ENCODE peak calls at places on chromosomes 16 and 17, in ten cellular contexts. One of them, this sample, is unnamed.

GRCh38 chr17:79619636-79620206 is 8.9 kb upstream of the RBFOX3 start:
- DNase-seq in Peyer's patch: peak; percentile 18
- DNase-seq in A549: no peak
- DNase-seq in AG04449: no peak
- DNase-seq in uterus: peak; percentile 5
- DNase-seq in PC-3: no peak
- DNase-seq in BE2C: no peak
- DNase-seq in cardiac fibroblast: no peak
- DNase-seq in esophagus squamous epithelium: no peak
- DNase-seq in thoracic aorta: no peak
- DNase-seq in this sample: peak; percentile 17

GRCh38 chr17:31859487-31860008 is 504 bp upstream of the COPRS start:
- DNase-seq in Peyer's patch: no peak
- DNase-seq in A549: no peak
- DNase-seq in AG04449: no peak
- DNase-seq in uterus: no peak
- DNase-seq in PC-3: peak; percentile 7
- DNase-seq in BE2C: no peak
- DNase-seq in cardiac fibroblast: no peak
- DNase-seq in esophagus squamous epithelium: no peak
- DNase-seq in thoracic aorta: no peak
- DNase-seq in this sample: no peak

GRCh38 chr16:27366687-27367462 is 35.1 kb upstream of the IL21R start:
- DNase-seq in Peyer's patch: peak; percentile 54
- DNase-seq in A549: no peak
- DNase-seq in AG04449: no peak
- DNase-seq in uterus: no peak
- DNase-seq in PC-3: no peak
- DNase-seq in BE2C: no peak
- DNase-seq in cardiac fibroblast: peak; percentile 19
- DNase-seq in esophagus squamous epithelium: no peak
- DNase-seq in thoracic aorta: no peak
- DNase-seq in this sample: peak; percentile 51

GRCh38 chr17:72102366-72102765 is 18.5 kb upstream of the SOX9 start:
- DNase-seq in Peyer's patch: no peak
- DNase-seq in A549: no peak
- DNase-seq in AG04449: no peak
- DNase-seq in uterus: no peak
- DNase-seq in PC-3: no peak
- DNase-seq in BE2C: no peak
- DNase-seq in cardiac fibroblast: no peak
- DNase-seq in esophagus squamous epithelium: no peak
- DNase-seq in thoracic aorta: no peak
- DNase-seq in this sample: no peak

GRCh38 chr17:11816409-11816808 is 180.9 kb downstream of the ZNF18 start:
- DNase-seq in Peyer's patch: no peak
- DNase-seq in A549: no peak
- DNase-seq in AG04449: no peak
- DNase-seq in uterus: no peak
- DNase-seq in PC-3: no peak
- DNase-seq in BE2C: no peak
- DNase-seq in cardiac fibroblast: no peak
- DNase-seq in esophagus squamous epithelium: no peak
- DNase-seq in thoracic aorta: no peak
- DNase-seq in this sample: no peak

GRCh38 chr16:79498928-79499327 is 101.6 kb downstream of the MAF start:
- DNase-seq in Peyer's patch: no peak
- DNase-seq in A549: no peak
- DNase-seq in AG04449: no peak
- DNase-seq in uterus: no peak
- DNase-seq in PC-3: no peak
- DNase-seq in BE2C: no peak
- DNase-seq in cardiac fibroblast: no peak
- DNase-seq in esophagus squamous epithelium: no peak
- DNase-seq in thoracic aorta: no peak
- DNase-seq in this sample: no peak

GRCh38 chr16:4660454-4661007 is 32.8 kb upstream of the NUDT16L1 start:
- DNase-seq in Peyer's patch: no peak
- DNase-seq in A549: no peak
- DNase-seq in AG04449: no peak
- DNase-seq in uterus: peak; percentile 71
- DNase-seq in PC-3: no peak
- DNase-seq in BE2C: peak; percentile 62
- DNase-seq in cardiac fibroblast: peak; percentile 66
- DNase-seq in esophagus squamous epithelium: no peak
- DNase-seq in thoracic aorta: no peak
- DNase-seq in this sample: peak; percentile 65

GRCh38 chr17:416293-417206 is 63.9 kb upstream of the RPH3AL start:
- DNase-seq in Peyer's patch: no peak
- DNase-seq in A549: no peak
- DNase-seq in AG04449: no peak
- DNase-seq in uterus: no peak
- DNase-seq in PC-3: no peak
- DNase-seq in BE2C: no peak
- DNase-seq in cardiac fibroblast: no peak
- DNase-seq in esophagus squamous epithelium: no peak
- DNase-seq in thoracic aorta: no peak
- DNase-seq in this sample: no peak

GRCh38 chr17:58338907-58339774 is 10.5 kb upstream of the TSPOAP1 start:
- DNase-seq in Peyer's patch: peak; percentile 60
- DNase-seq in A549: no peak
- DNase-seq in AG04449: peak; percentile 51
- DNase-seq in uterus: no peak
- DNase-seq in PC-3: no peak
- DNase-seq in BE2C: peak; percentile 77
- DNase-seq in cardiac fibroblast: peak; percentile 64
- DNase-seq in esophagus squamous epithelium: no peak
- DNase-seq in thoracic aorta: no peak
- DNase-seq in this sample: peak; percentile 86

GRCh38 chr17:58337126-58337599 is 8.6 kb upstream of the TSPOAP1 start:
- DNase-seq in Peyer's patch: peak; percentile 49
- DNase-seq in A549: no peak
- DNase-seq in AG04449: no peak
- DNase-seq in uterus: no peak
- DNase-seq in PC-3: no peak
- DNase-seq in BE2C: no peak
- DNase-seq in cardiac fibroblast: no peak
- DNase-seq in esophagus squamous epithelium: no peak
- DNase-seq in thoracic aorta: no peak
- DNase-seq in this sample: no peak

GRCh38 chr17:58337600-58338453 is 9.2 kb upstream of the TSPOAP1 start:
- DNase-seq in Peyer's patch: peak; percentile 69
- DNase-seq in A549: no peak
- DNase-seq in AG04449: peak; percentile 86
- DNase-seq in uterus: peak; percentile 59
- DNase-seq in PC-3: no peak
- DNase-seq in BE2C: peak; percentile 76
- DNase-seq in cardiac fibroblast: peak; percentile 81
- DNase-seq in esophagus squamous epithelium: peak; percentile 81
- DNase-seq in thoracic aorta: no peak
- DNase-seq in this sample: peak; percentile 74

GRCh38 chr17:58339775-58340622 is 11.4 kb upstream of the TSPOAP1 start:
- DNase-seq in Peyer's patch: no peak
- DNase-seq in A549: no peak
- DNase-seq in AG04449: no peak
- DNase-seq in uterus: no peak
- DNase-seq in PC-3: no peak
- DNase-seq in BE2C: no peak
- DNase-seq in cardiac fibroblast: no peak
- DNase-seq in esophagus squamous epithelium: no peak
- DNase-seq in thoracic aorta: no peak
- DNase-seq in this sample: no peak

GRCh38 chr17:58338454-58338841 is 9.9 kb upstream of the TSPOAP1 start:
- DNase-seq in Peyer's patch: no peak
- DNase-seq in A549: no peak
- DNase-seq in AG04449: no peak
- DNase-seq in uterus: no peak
- DNase-seq in PC-3: no peak
- DNase-seq in BE2C: no peak
- DNase-seq in cardiac fibroblast: no peak
- DNase-seq in esophagus squamous epithelium: no peak
- DNase-seq in thoracic aorta: no peak
- DNase-seq in this sample: no peak
- TF ChIP-seq CTCF in Peyer's patch: no peak
- TF ChIP-seq CTCF in A549: no peak
- TF ChIP-seq CTCF in AG04449: no peak
- TF ChIP-seq CTCF in uterus: no peak
- TF ChIP-seq CTCF in PC-3: no peak
- TF ChIP-seq CTCF in BE2C: no peak
- TF ChIP-seq CTCF in cardiac fibroblast: no peak
- TF ChIP-seq CTCF in esophagus squamous epithelium: no peak
- TF ChIP-seq CTCF in thoracic aorta: no peak
- TF ChIP-seq CTCF in this sample: no peak

DNA sequence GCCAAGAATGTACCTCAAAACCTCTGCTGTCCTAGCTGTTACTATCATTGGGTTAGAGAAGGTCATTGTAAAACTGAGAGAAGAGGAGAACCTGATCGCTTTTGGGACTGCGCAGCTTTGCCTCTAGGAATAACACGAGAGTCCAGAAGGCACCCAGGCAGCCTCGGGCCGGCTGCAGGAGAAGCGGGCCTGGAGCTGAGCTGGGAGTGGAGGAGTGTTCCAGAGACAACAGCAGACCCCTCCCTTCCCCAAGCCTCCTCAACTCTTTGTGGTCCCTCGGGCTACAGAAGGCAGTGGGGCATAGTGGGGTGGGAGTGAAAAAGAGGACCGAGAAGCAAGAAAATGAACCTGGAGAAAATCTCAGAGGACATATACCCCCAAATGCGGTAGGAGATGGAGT is 13.1 kb upstream of the HOXB2 start:
- DNase-seq in Peyer's patch: no peak
- DNase-seq in A549: no peak
- DNase-seq in AG04449: no peak
- DNase-seq in uterus: no peak
- DNase-seq in PC-3: no peak
- DNase-seq in BE2C: no peak
- DNase-seq in cardiac fibroblast: no peak
- DNase-seq in esophagus squamous epithelium: no peak
- DNase-seq in thoracic aorta: no peak
- DNase-seq in this sample: no peak
- H3K4me3 ChIP-seq in Peyer's patch: no peak overlapping the region
- H3K4me3 ChIP-seq in A549: no peak overlapping the region
- H3K4me3 ChIP-seq in AG04449: no peak overlapping the region
- H3K4me3 ChIP-seq in uterus: no peak overlapping the region
- H3K4me3 ChIP-seq in PC-3: no peak overlapping the region
- H3K4me3 ChIP-seq in BE2C: no peak overlapping the region
- H3K4me3 ChIP-seq in cardiac fibroblast: no peak overlapping the region
- H3K4me3 ChIP-seq in esophagus squamous epithelium: peak overlapping the region; percentile 25
- H3K4me3 ChIP-seq in thoracic aorta: peak overlapping the region; percentile 7
- H3K4me3 ChIP-seq in this sample: no peak overlapping the region

DNA sequence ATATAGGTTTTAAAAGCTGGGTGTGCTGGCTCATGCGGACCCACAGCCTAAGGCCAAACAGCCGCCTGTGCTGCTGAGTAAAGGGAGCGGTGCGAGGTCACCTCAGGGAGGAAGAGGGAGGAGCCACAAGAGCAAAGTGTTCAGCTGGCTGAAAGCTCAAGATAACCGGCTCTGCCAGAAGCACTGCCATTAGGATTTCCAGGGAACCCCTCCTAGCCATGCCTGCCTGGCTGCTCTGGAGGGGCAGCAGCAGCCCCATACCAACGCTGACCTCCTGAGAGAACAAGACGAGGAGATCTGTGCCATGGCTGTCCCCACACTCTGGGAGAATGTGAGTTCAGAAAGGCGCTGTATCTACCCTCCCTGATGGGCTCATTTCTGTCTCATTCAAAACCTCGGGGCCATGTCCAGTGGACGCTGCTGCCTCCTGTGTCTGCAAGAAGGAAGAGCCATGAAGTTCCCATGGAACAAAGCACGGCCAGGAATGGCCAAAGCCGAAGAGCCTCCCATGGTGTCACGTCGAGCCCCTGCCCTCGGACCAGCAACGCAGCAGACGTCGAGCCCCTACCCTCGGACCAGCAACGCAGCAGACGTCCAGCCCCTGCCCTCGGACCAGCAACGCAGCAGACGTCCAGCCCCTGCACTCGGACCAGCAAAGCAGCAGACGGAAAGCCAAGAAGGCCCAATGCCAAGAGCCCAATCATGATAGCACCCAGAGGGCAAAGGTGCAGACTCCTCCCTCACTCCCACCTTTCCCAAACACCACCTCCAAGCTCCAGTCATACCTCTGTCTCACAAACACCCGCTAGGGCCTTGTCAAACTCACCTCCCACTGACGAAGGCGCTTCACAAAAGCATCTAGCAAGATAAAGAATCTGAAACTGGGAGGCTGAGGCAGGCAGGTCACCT is 107.0 kb downstream of the ANKRD11 start:
- DNase-seq in Peyer's patch: peak; percentile 76
- DNase-seq in A549: no peak
- DNase-seq in AG04449: no peak
- DNase-seq in uterus: no peak
- DNase-seq in PC-3: peak; percentile 78
- DNase-seq in BE2C: peak; percentile 83
- DNase-seq in cardiac fibroblast: peak; percentile 50
- DNase-seq in esophagus squamous epithelium: no peak
- DNase-seq in thoracic aorta: no peak
- DNase-seq in this sample: peak; percentile 74
- TF ChIP-seq CTCF in Peyer's patch: no peak
- TF ChIP-seq CTCF in A549: no peak
- TF ChIP-seq CTCF in AG04449: no peak
- TF ChIP-seq CTCF in uterus: no peak
- TF ChIP-seq CTCF in PC-3: no peak
- TF ChIP-seq CTCF in BE2C: peak; percentile 37
- TF ChIP-seq CTCF in cardiac fibroblast: peak; percentile 0
- TF ChIP-seq CTCF in esophagus squamous epithelium: no peak
- TF ChIP-seq CTCF in thoracic aorta: no peak
- TF ChIP-seq CTCF in this sample: no peak

GRCh38 chr17:27244481-27245223 is 49.3 kb upstream of the WSB1 start:
- DNase-seq in Peyer's patch: no peak
- DNase-seq in A549: no peak
- DNase-seq in AG04449: peak; percentile 84
- DNase-seq in uterus: peak; percentile 84
- DNase-seq in PC-3: peak; percentile 68
- DNase-seq in BE2C: no peak
- DNase-seq in cardiac fibroblast: peak; percentile 99
- DNase-seq in esophagus squamous epithelium: no peak
- DNase-seq in thoracic aorta: peak; percentile 48
- DNase-seq in this sample: peak; percentile 70
- H3K4me3 ChIP-seq in Peyer's patch: no peak overlapping the region
- H3K4me3 ChIP-seq in A549: no peak overlapping the region
- H3K4me3 ChIP-seq in AG04449: peak overlapping the region; percentile 16
- H3K4me3 ChIP-seq in uterus: no peak overlapping the region
- H3K4me3 ChIP-seq in PC-3: no peak overlapping the region
- H3K4me3 ChIP-seq in BE2C: no peak overlapping the region
- H3K4me3 ChIP-seq in cardiac fibroblast: no peak overlapping the region
- H3K4me3 ChIP-seq in esophagus squamous epithelium: no peak overlapping the region
- H3K4me3 ChIP-seq in thoracic aorta: peak overlapping the region; percentile 46
- H3K4me3 ChIP-seq in this sample: no peak overlapping the region

GRCh38 chr17:27919120-27919519 is 26.0 kb upstream of the LYRM9 start:
- DNase-seq in Peyer's patch: no peak
- DNase-seq in A549: no peak
- DNase-seq in AG04449: no peak
- DNase-seq in uterus: no peak
- DNase-seq in PC-3: no peak
- DNase-seq in BE2C: no peak
- DNase-seq in cardiac fibroblast: peak; percentile 3
- DNase-seq in esophagus squamous epithelium: no peak
- DNase-seq in thoracic aorta: no peak
- DNase-seq in this sample: no peak
- TF ChIP-seq CTCF in Peyer's patch: no peak
- TF ChIP-seq CTCF in A549: no peak
- TF ChIP-seq CTCF in AG04449: no peak
- TF ChIP-seq CTCF in uterus: no peak
- TF ChIP-seq CTCF in PC-3: no peak
- TF ChIP-seq CTCF in BE2C: no peak
- TF ChIP-seq CTCF in cardiac fibroblast: no peak
- TF ChIP-seq CTCF in esophagus squamous epithelium: no peak
- TF ChIP-seq CTCF in thoracic aorta: no peak
- TF ChIP-seq CTCF in this sample: no peak

GRCh38 chr16:89173629-89173921 is 2.0 kb downstream of the CDH15 start:
- DNase-seq in Peyer's patch: no peak
- DNase-seq in A549: no peak
- DNase-seq in AG04449: no peak
- DNase-seq in uterus: no peak
- DNase-seq in PC-3: no peak
- DNase-seq in BE2C: no peak
- DNase-seq in cardiac fibroblast: no peak
- DNase-seq in esophagus squamous epithelium: no peak
- DNase-seq in thoracic aorta: no peak
- DNase-seq in this sample: no peak
- H3K4me3 ChIP-seq in Peyer's patch: no peak overlapping the region
- H3K4me3 ChIP-seq in A549: no peak overlapping the region
- H3K4me3 ChIP-seq in AG04449: no peak overlapping the region
- H3K4me3 ChIP-seq in uterus: no peak overlapping the region
- H3K4me3 ChIP-seq in PC-3: no peak overlapping the region
- H3K4me3 ChIP-seq in BE2C: no peak overlapping the region
- H3K4me3 ChIP-seq in cardiac fibroblast: no peak overlapping the region
- H3K4me3 ChIP-seq in esophagus squamous epithelium: no peak overlapping the region
- H3K4me3 ChIP-seq in thoracic aorta: no peak overlapping the region
- H3K4me3 ChIP-seq in this sample: no peak overlapping the region